ENCODE peak calls at places on chromosomes 4 and X, in six cellular contexts. One of them, this sample, is unnamed.

GRCh38 chr4:145278341-145279121 is 98.1 kb upstream of the OTUD4 start:
- DNase-seq in stimulated activated CD4-positive, alpha-beta T cell treated with anti-CD3 and anti-CD28 coated beads, Interleukin-12 subunit alpha, Interleukin-12 subunit beta, amount 100 ng/mL, for 48 hours: no peak
- DNase-seq in HS-5: no peak
- DNase-seq in CD4-positive, alpha-beta T cell: no peak
- DNase-seq in activated naive CD4-positive, alpha-beta T cell treated with anti-CD3 and anti-CD28 coated beads, Interleukin-2, amount 10 ng/mL, durations not matched to agents 7 days and 5 days: no peak
- DNase-seq in endothelial cell: no peak
- DNase-seq in this sample: no peak

GRCh38 chr4:80335226-80335553 is 340 bp upstream of the CFAP299 start:
- DNase-seq in endothelial cell: no peak
- DNase-seq in CD4-positive, alpha-beta T cell: no peak
- DNase-seq in activated naive CD4-positive, alpha-beta T cell treated with anti-CD3 and anti-CD28 coated beads, Interleukin-2, amount 10 ng/mL, durations not matched to agents 7 days and 5 days: no peak
- DNase-seq in stimulated activated CD4-positive, alpha-beta T cell treated with anti-CD3 and anti-CD28 coated beads, Interleukin-12 subunit alpha, Interleukin-12 subunit beta, amount 100 ng/mL, for 48 hours: no peak
- DNase-seq in HS-5: no peak
- DNase-seq in this sample: no peak

GRCh38 chrX:117996918-117997480 is 119.6 kb downstream of the KLHL13 start:
- DNase-seq in stimulated activated CD4-positive, alpha-beta T cell treated with anti-CD3 and anti-CD28 coated beads, Interleukin-12 subunit alpha, Interleukin-12 subunit beta, amount 100 ng/mL, for 48 hours: no peak
- DNase-seq in endothelial cell: no peak
- DNase-seq in HS-5: peak; percentile 32
- DNase-seq in activated naive CD4-positive, alpha-beta T cell treated with anti-CD3 and anti-CD28 coated beads, Interleukin-2, amount 10 ng/mL, durations not matched to agents 7 days and 5 days: no peak
- DNase-seq in CD4-positive, alpha-beta T cell: no peak
- DNase-seq in this sample: no peak

GRCh38 chr4:171118091-171118490 is 695.1 kb upstream of the GALNTL6 start:
- DNase-seq in endothelial cell: no peak
- DNase-seq in stimulated activated CD4-positive, alpha-beta T cell treated with anti-CD3 and anti-CD28 coated beads, Interleukin-12 subunit alpha, Interleukin-12 subunit beta, amount 100 ng/mL, for 48 hours: no peak
- DNase-seq in HS-5: peak; percentile 11
- DNase-seq in activated naive CD4-positive, alpha-beta T cell treated with anti-CD3 and anti-CD28 coated beads, Interleukin-2, amount 10 ng/mL, durations not matched to agents 7 days and 5 days: no peak
- DNase-seq in CD4-positive, alpha-beta T cell: no peak
- DNase-seq in this sample: no peak

GRCh38 chr4:140952709-140953108 is 180.6 kb downstream of the RNF150 start:
- DNase-seq in endothelial cell: no peak
- DNase-seq in CD4-positive, alpha-beta T cell: no peak
- DNase-seq in HS-5: peak; percentile 79
- DNase-seq in activated naive CD4-positive, alpha-beta T cell treated with anti-CD3 and anti-CD28 coated beads, Interleukin-2, amount 10 ng/mL, durations not matched to agents 7 days and 5 days: no peak
- DNase-seq in stimulated activated CD4-positive, alpha-beta T cell treated with anti-CD3 and anti-CD28 coated beads, Interleukin-12 subunit alpha, Interleukin-12 subunit beta, amount 100 ng/mL, for 48 hours: no peak
- DNase-seq in this sample: no peak

GRCh38 chrX:22666441-22666840 is 333.3 kb upstream of the DDX53 start:
- DNase-seq in CD4-positive, alpha-beta T cell: no peak
- DNase-seq in HS-5: no peak
- DNase-seq in stimulated activated CD4-positive, alpha-beta T cell treated with anti-CD3 and anti-CD28 coated beads, Interleukin-12 subunit alpha, Interleukin-12 subunit beta, amount 100 ng/mL, for 48 hours: no peak
- DNase-seq in endothelial cell: peak; percentile 6
- DNase-seq in activated naive CD4-positive, alpha-beta T cell treated with anti-CD3 and anti-CD28 coated beads, Interleukin-2, amount 10 ng/mL, durations not matched to agents 7 days and 5 days: no peak
- DNase-seq in this sample: no peak

GRCh38 chrX:101051549-101052302 is at the start of gene TRMT2B:
- DNase-seq in stimulated activated CD4-positive, alpha-beta T cell treated with anti-CD3 and anti-CD28 coated beads, Interleukin-12 subunit alpha, Interleukin-12 subunit beta, amount 100 ng/mL, for 48 hours: peak; percentile 67
- DNase-seq in HS-5: peak; percentile 56
- DNase-seq in endothelial cell: peak; percentile 49
- DNase-seq in CD4-positive, alpha-beta T cell: peak; percentile 80
- DNase-seq in activated naive CD4-positive, alpha-beta T cell treated with anti-CD3 and anti-CD28 coated beads, Interleukin-2, amount 10 ng/mL, durations not matched to agents 7 days and 5 days: peak; percentile 89
- DNase-seq in this sample: peak; percentile 43

GRCh38 chrX:16196829-16197228 is 29.5 kb downstream of the MAGEB17 start:
- DNase-seq in activated naive CD4-positive, alpha-beta T cell treated with anti-CD3 and anti-CD28 coated beads, Interleukin-2, amount 10 ng/mL, durations not matched to agents 7 days and 5 days: no peak
- DNase-seq in stimulated activated CD4-positive, alpha-beta T cell treated with anti-CD3 and anti-CD28 coated beads, Interleukin-12 subunit alpha, Interleukin-12 subunit beta, amount 100 ng/mL, for 48 hours: no peak
- DNase-seq in HS-5: no peak
- DNase-seq in CD4-positive, alpha-beta T cell: no peak
- DNase-seq in endothelial cell: no peak
- DNase-seq in this sample: no peak

GRCh38 chr4:118215826-118216225 is 137.0 kb downstream of the PRSS12 start:
- DNase-seq in CD4-positive, alpha-beta T cell: no peak
- DNase-seq in stimulated activated CD4-positive, alpha-beta T cell treated with anti-CD3 and anti-CD28 coated beads, Interleukin-12 subunit alpha, Interleukin-12 subunit beta, amount 100 ng/mL, for 48 hours: no peak
- DNase-seq in activated naive CD4-positive, alpha-beta T cell treated with anti-CD3 and anti-CD28 coated beads, Interleukin-2, amount 10 ng/mL, durations not matched to agents 7 days and 5 days: no peak
- DNase-seq in HS-5: no peak
- DNase-seq in endothelial cell: no peak
- DNase-seq in this sample: no peak

GRCh38 chr4:145069361-145069760 is 28.6 kb downstream of the ANAPC10 start:
- DNase-seq in CD4-positive, alpha-beta T cell: no peak
- DNase-seq in activated naive CD4-positive, alpha-beta T cell treated with anti-CD3 and anti-CD28 coated beads, Interleukin-2, amount 10 ng/mL, durations not matched to agents 7 days and 5 days: no peak
- DNase-seq in HS-5: peak; percentile 39
- DNase-seq in stimulated activated CD4-positive, alpha-beta T cell treated with anti-CD3 and anti-CD28 coated beads, Interleukin-12 subunit alpha, Interleukin-12 subunit beta, amount 100 ng/mL, for 48 hours: no peak
- DNase-seq in endothelial cell: no peak
- DNase-seq in this sample: no peak

GRCh38 chrX:108235990-108236389 is 144.4 kb downstream of the ATG4A start:
- DNase-seq in HS-5: no peak
- DNase-seq in stimulated activated CD4-positive, alpha-beta T cell treated with anti-CD3 and anti-CD28 coated beads, Interleukin-12 subunit alpha, Interleukin-12 subunit beta, amount 100 ng/mL, for 48 hours: no peak
- DNase-seq in activated naive CD4-positive, alpha-beta T cell treated with anti-CD3 and anti-CD28 coated beads, Interleukin-2, amount 10 ng/mL, durations not matched to agents 7 days and 5 days: no peak
- DNase-seq in CD4-positive, alpha-beta T cell: no peak
- DNase-seq in endothelial cell: no peak
- DNase-seq in this sample: no peak

GRCh38 chr4:67576538-67576937 is 18.0 kb downstream of the STAP1 start:
- DNase-seq in endothelial cell: no peak
- DNase-seq in CD4-positive, alpha-beta T cell: no peak
- DNase-seq in HS-5: no peak
- DNase-seq in activated naive CD4-positive, alpha-beta T cell treated with anti-CD3 and anti-CD28 coated beads, Interleukin-2, amount 10 ng/mL, durations not matched to agents 7 days and 5 days: no peak
- DNase-seq in stimulated activated CD4-positive, alpha-beta T cell treated with anti-CD3 and anti-CD28 coated beads, Interleukin-12 subunit alpha, Interleukin-12 subunit beta, amount 100 ng/mL, for 48 hours: no peak
- DNase-seq in this sample: no peak

GRCh38 chrX:72620550-72621145 is 48.0 kb upstream of the HDAC8 start:
- DNase-seq in CD4-positive, alpha-beta T cell: no peak
- DNase-seq in endothelial cell: no peak
- DNase-seq in activated naive CD4-positive, alpha-beta T cell treated with anti-CD3 and anti-CD28 coated beads, Interleukin-2, amount 10 ng/mL, durations not matched to agents 7 days and 5 days: peak; percentile 20
- DNase-seq in stimulated activated CD4-positive, alpha-beta T cell treated with anti-CD3 and anti-CD28 coated beads, Interleukin-12 subunit alpha, Interleukin-12 subunit beta, amount 100 ng/mL, for 48 hours: peak; percentile 20
- DNase-seq in HS-5: peak; percentile 48
- DNase-seq in this sample: no peak

GRCh38 chr4:151324449-151325319 is 721 bp downstream of the SH3D19 start:
- DNase-seq in CD4-positive, alpha-beta T cell: no peak
- DNase-seq in stimulated activated CD4-positive, alpha-beta T cell treated with anti-CD3 and anti-CD28 coated beads, Interleukin-12 subunit alpha, Interleukin-12 subunit beta, amount 100 ng/mL, for 48 hours: peak; percentile 12
- DNase-seq in endothelial cell: peak; percentile 38
- DNase-seq in activated naive CD4-positive, alpha-beta T cell treated with anti-CD3 and anti-CD28 coated beads, Interleukin-2, amount 10 ng/mL, durations not matched to agents 7 days and 5 days: no peak
- DNase-seq in HS-5: no peak
- DNase-seq in this sample: no peak

GRCh38 chr4:179145746-179146530 is 1703.7 kb upstream of the AGA start:
- DNase-seq in CD4-positive, alpha-beta T cell: no peak
- DNase-seq in endothelial cell: no peak
- DNase-seq in stimulated activated CD4-positive, alpha-beta T cell treated with anti-CD3 and anti-CD28 coated beads, Interleukin-12 subunit alpha, Interleukin-12 subunit beta, amount 100 ng/mL, for 48 hours: no peak
- DNase-seq in activated naive CD4-positive, alpha-beta T cell treated with anti-CD3 and anti-CD28 coated beads, Interleukin-2, amount 10 ng/mL, durations not matched to agents 7 days and 5 days: no peak
- DNase-seq in HS-5: peak; percentile 63
- DNase-seq in this sample: no peak

GRCh38 chrX:123731258-123731986 is 1.4 kb downstream of the THOC2 start:
- DNase-seq in CD4-positive, alpha-beta T cell: no peak
- DNase-seq in HS-5: no peak
- DNase-seq in activated naive CD4-positive, alpha-beta T cell treated with anti-CD3 and anti-CD28 coated beads, Interleukin-2, amount 10 ng/mL, durations not matched to agents 7 days and 5 days: peak; percentile 27
- DNase-seq in endothelial cell: no peak
- DNase-seq in stimulated activated CD4-positive, alpha-beta T cell treated with anti-CD3 and anti-CD28 coated beads, Interleukin-12 subunit alpha, Interleukin-12 subunit beta, amount 100 ng/mL, for 48 hours: no peak
- DNase-seq in this sample: no peak

GRCh38 chr4:186627226-186627865 is 72.0 kb upstream of the MTNR1A start:
- DNase-seq in HS-5: no peak
- DNase-seq in CD4-positive, alpha-beta T cell: no peak
- DNase-seq in endothelial cell: no peak
- DNase-seq in activated naive CD4-positive, alpha-beta T cell treated with anti-CD3 and anti-CD28 coated beads, Interleukin-2, amount 10 ng/mL, durations not matched to agents 7 days and 5 days: no peak
- DNase-seq in stimulated activated CD4-positive, alpha-beta T cell treated with anti-CD3 and anti-CD28 coated beads, Interleukin-12 subunit alpha, Interleukin-12 subunit beta, amount 100 ng/mL, for 48 hours: no peak
- DNase-seq in this sample: no peak

GRCh38 chr4:185429660-185430059 is 3.9 kb upstream of the UFSP2 start:
- DNase-seq in endothelial cell: no peak
- DNase-seq in HS-5: no peak
- DNase-seq in CD4-positive, alpha-beta T cell: no peak
- DNase-seq in stimulated activated CD4-positive, alpha-beta T cell treated with anti-CD3 and anti-CD28 coated beads, Interleukin-12 subunit alpha, Interleukin-12 subunit beta, amount 100 ng/mL, for 48 hours: no peak
- DNase-seq in activated naive CD4-positive, alpha-beta T cell treated with anti-CD3 and anti-CD28 coated beads, Interleukin-2, amount 10 ng/mL, durations not matched to agents 7 days and 5 days: no peak
- DNase-seq in this sample: no peak

GRCh38 chrX:71618303-71618721 is at the start of gene CXCR3:
- DNase-seq in endothelial cell: no peak
- DNase-seq in CD4-positive, alpha-beta T cell: peak; percentile 43
- DNase-seq in HS-5: no peak
- DNase-seq in stimulated activated CD4-positive, alpha-beta T cell treated with anti-CD3 and anti-CD28 coated beads, Interleukin-12 subunit alpha, Interleukin-12 subunit beta, amount 100 ng/mL, for 48 hours: peak; percentile 69
- DNase-seq in activated naive CD4-positive, alpha-beta T cell treated with anti-CD3 and anti-CD28 coated beads, Interleukin-2, amount 10 ng/mL, durations not matched to agents 7 days and 5 days: peak; percentile 75
- DNase-seq in this sample: peak; percentile 36

GRCh38 chrX:74437530-74437929 is 16.2 kb downstream of the SLC16A2 start:
- DNase-seq in endothelial cell: no peak
- DNase-seq in CD4-positive, alpha-beta T cell: no peak
- DNase-seq in HS-5: no peak
- DNase-seq in stimulated activated CD4-positive, alpha-beta T cell treated with anti-CD3 and anti-CD28 coated beads, Interleukin-12 subunit alpha, Interleukin-12 subunit beta, amount 100 ng/mL, for 48 hours: no peak
- DNase-seq in activated naive CD4-positive, alpha-beta T cell treated with anti-CD3 and anti-CD28 coated beads, Interleukin-2, amount 10 ng/mL, durations not matched to agents 7 days and 5 days: no peak
- DNase-seq in this sample: no peak

This sample was measured in GM19239.